ENCODE peak calls at places on chromosomes 13 and 19, in seven cellular contexts. C is stimulated activated CD8-positive, alpha-beta memory T cell treated with anti-CD3 and anti-CD28 coated beads, Interleukin-7, amount 100 ng/mL, for 24 hours; H is astrocyte of the spinal cord; L is Calu3; K is WTC11; X is GM23248; F is fibroblast of pulmonary artery. Z is an unnamed sample.

GRCh38 chr13:110641055-110642015 is 26.0 kb downstream of the NAXD start:
- DNase-seq in X (peak), F (no peak), H (peak), C (no peak), L (no peak), K (no peak), Z (no peak)

GRCh38 chr13:97749174-97749573 is 204.3 kb upstream of the IPO5 start:
- DNase-seq in H (no peak), C (no peak), K (no peak), L (peak), F (peak), X (peak), Z (peak)

GRCh38 chr13:97174638-97175037 is 47.5 kb upstream of the MBNL2 start:
- DNase-seq in C (no peak), H (no peak), X (peak), L (no peak), K (no peak), F (no peak), Z (peak)

GRCh38 chr19:49244256-49244655 is 80.7 kb downstream of the SLC6A16 start:
- DNase-seq in H (no peak), K (no peak), X (no peak), L (no peak), F (no peak), C (no peak), Z (no peak)

GRCh38 chr13:24307211-24308067 is 1.9 kb upstream of the C1QTNF9 start:
- DNase-seq in L (peak), K (no peak), F (peak), H (no peak), X (no peak), C (no peak), Z (no peak)

GRCh38 chr13:114164681-114165429 is 14.2 kb upstream of the CFAP97D2 start:
- DNase-seq in L (no peak), H (no peak), K (no peak), X (no peak), F (no peak), C (no peak), Z (no peak)

GRCh38 chr19:33796164-33797100 is at the start of gene KCTD15:
- DNase-seq in L (peak), C (no peak), K (peak), F (peak), X (peak), H (peak), Z (peak)

GRCh38 chr13:50713849-50714248 is 129.6 kb downstream of the DLEU7 start:
- DNase-seq in F (peak), X (peak), L (no peak), C (no peak), K (no peak), H (peak), Z (peak)

GRCh38 chr19:49829200-49829599 is 11.1 kb downstream of the MED25 start:
- DNase-seq in L (no peak), H (no peak), F (no peak), K (no peak), X (no peak), C (no peak), Z (no peak)

GRCh38 chr13:27264648-27265047 is 6.0 kb upstream of the RASL11A start:
- DNase-seq in C (no peak), X (peak), L (no peak), H (no peak), K (no peak), F (no peak), Z (no peak)

Z was measured in M059J.